ENCODE peak calls at places on chromosome X, in eight cellular contexts. M is dorsolateral prefrontal cortex; U is HFF-Myc; G is stomach; E is heart right ventricle; Z is BJ; J is A673; Y is CD8-positive, alpha-beta T cell. H is an unnamed sample.
A peak's percentile ranks its signal among the peaks of the same experiment; 100 is the strongest.

GRCh38 chrX:145405012-145405411 is 157.7 kb downstream of the SPANXN1 start:
- DNase-seq in Y (no peak), E (no peak), G (no peak), J (peak; percentile 30), Z (no peak), U (no peak), M (no peak), H (no peak)

GRCh38 chrX:86829786-86830185 is 681.5 kb downstream of the DACH2 start:
- DNase-seq in G (no peak), J (peak; percentile 53), M (no peak), U (no peak), E (no peak), Z (no peak), Y (no peak), H (no peak)

GRCh38 chrX:104864296-104864695 is 298.3 kb downstream of the IL1RAPL2 start:
- DNase-seq in M (no peak), E (no peak), Z (no peak), G (no peak), U (no peak), Y (no peak), J (no peak), H (no peak)

GRCh38 chrX:66110112-66110511 is 53.9 kb upstream of the HEPH start:
- DNase-seq in G (no peak), Y (no peak), U (no peak), Z (no peak), J (peak; percentile 42), E (no peak), M (no peak), H (no peak)

GRCh38 chrX:16671005-16671404 is 21.0 kb downstream of the S100G start:
- DNase-seq in Y (peak; percentile 10), J (peak; percentile 75), Z (no peak), E (no peak), U (no peak), M (no peak), G (no peak), H (no peak)

GRCh38 chrX:50068293-50068568 is 132.6 kb downstream of the AKAP4 start:
- DNase-seq in J (no peak), Z (no peak), G (no peak), Y (no peak), U (no peak), E (no peak), M (no peak), H (no peak)

GRCh38 chrX:84715315-84715714 is 213.1 kb upstream of the HDX start:
- DNase-seq in Y (no peak), M (no peak), U (no peak), E (no peak), Z (no peak), J (no peak), G (no peak), H (no peak)

GRCh38 chrX:78619829-78620228 is 39.3 kb downstream of the RTL3 start:
- DNase-seq in Y (no peak), J (no peak), E (peak; percentile 15), U (no peak), G (no peak), M (no peak), Z (no peak), H (no peak)

GRCh38 chrX:127305013-127305412 is 485.5 kb downstream of the PRR32 start:
- DNase-seq in G (no peak), Y (no peak), Z (no peak), J (no peak), E (no peak), U (no peak), M (no peak), H (no peak)

GRCh38 chrX:136339702-136340101 is 38.9 kb downstream of the ADGRG4 start:
- DNase-seq in U (no peak), J (no peak), E (no peak), Z (no peak), Y (no peak), G (no peak), M (no peak), H (no peak)

GRCh38 chrX:136336623-136337022 is 35.9 kb downstream of the ADGRG4 start:
- DNase-seq in E (no peak), Z (no peak), J (peak; percentile 1), Y (no peak), U (no peak), M (no peak), G (no peak), H (no peak)
- TF ChIP-seq CTCF in E (no peak), Z (peak; percentile 22), J (peak; percentile 45), Y (no peak), U (no peak), M (no peak), G (no peak), H (peak; percentile 69)

GRCh38 chrX:112043997-112044396 is 38.6 kb downstream of the TRPC5 start:
- DNase-seq in E (no peak), G (no peak), U (no peak), M (no peak), J (peak; percentile 6), Z (no peak), Y (no peak), H (no peak)

GRCh38 chrX:112051546-112051945 is 31.0 kb downstream of the TRPC5 start:
- DNase-seq in G (no peak), Z (no peak), E (no peak), U (no peak), J (no peak), Y (no peak), M (no peak), H (no peak)

GRCh38 chrX:112053169-112053568 is 29.4 kb downstream of the TRPC5 start:
- DNase-seq in G (no peak), J (no peak), Y (no peak), Z (no peak), U (no peak), M (no peak), E (no peak), H (no peak)

GRCh38 chrX:112048707-112049106 is 33.9 kb downstream of the TRPC5 start:
- DNase-seq in E (no peak), M (no peak), Y (no peak), Z (no peak), J (no peak), G (no peak), U (no peak), H (no peak)
- TF ChIP-seq CTCF in E (no peak), M (no peak), Y (no peak), Z (no peak), J (no peak), G (no peak), U (no peak), H (no peak)

DNA sequence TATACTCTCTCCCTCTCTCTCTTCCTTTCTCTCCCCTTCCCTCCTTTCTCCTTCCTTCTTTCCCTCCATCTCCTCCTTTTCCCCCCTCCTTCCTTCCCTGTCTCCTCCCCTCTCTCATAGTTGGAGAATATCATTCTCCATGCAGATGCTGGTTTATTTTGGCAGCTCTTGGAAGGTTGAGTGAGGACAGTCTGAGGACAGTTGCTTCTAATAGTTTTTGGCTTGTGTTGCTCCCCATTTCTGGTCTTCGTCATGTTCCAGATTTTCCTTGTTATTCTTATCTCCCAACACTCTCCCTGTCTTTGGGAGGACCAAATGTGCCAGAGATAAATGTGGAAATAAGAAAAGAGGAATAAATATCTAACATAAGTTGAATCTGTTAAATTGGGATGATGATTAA is 263.0 kb downstream of the FRMPD4 start:
- DNase-seq in G (no peak), M (no peak), J (no peak), U (no peak), Z (no peak), Y (no peak), E (no peak), H (no peak)
- TF ChIP-seq CTCF in G (no peak), M (no peak), J (no peak), U (no peak), Z (no peak), Y (no peak), E (no peak), H (no peak)

GRCh38 chrX:137151403-137151802 is 117.6 kb upstream of the GPR101 start:
- DNase-seq in Z (no peak), Y (no peak), G (no peak), J (no peak), E (no peak), U (no peak), M (no peak), H (no peak)
- TF ChIP-seq CTCF in Z (no peak), Y (no peak), G (no peak), J (no peak), E (no peak), U (no peak), M (no peak), H (no peak)

GRCh38 chrX:37763400-37763799 is 16.5 kb upstream of the CYBB start:
- DNase-seq in G (no peak), Y (no peak), Z (no peak), J (no peak), E (no peak), M (no peak), U (no peak), H (no peak)
- TF ChIP-seq CTCF in G (no peak), Y (no peak), Z (no peak), J (no peak), E (no peak), M (no peak), U (no peak), H (no peak)